ENCODE peak calls at places on chromosomes 4 and X, in ten cellular contexts. E is cardiac fibroblast, S is fibroblast of the aortic adventitia, X is AG04450, A is lung, P is brain microvascular endothelial cell, D is heart left ventricle, O is fibroblast of mammary gland, B is stomach, R is epithelial cell of esophagus. M is an unnamed sample.

GRCh38 chr4:148574941-148575340 is 132.7 kb upstream of the NR3C2 start:
- DNase-seq in E (no peak), S (no peak), X (no peak), A (no peak), P (no peak), D (no peak), O (no peak), B (no peak), R (no peak), M (no peak)

GRCh38 chr4:143352052-143352451 is 15.4 kb downstream of the GAB1 start:
- DNase-seq in E (peak; percentile 36), S (no peak), X (no peak), A (no peak), P (no peak), D (no peak), O (peak; percentile 23), B (no peak), R (peak; percentile 52), M (peak; percentile 24)

GRCh38 chrX:16427668-16428067 is 222.3 kb upstream of the S100G start:
- DNase-seq in E (no peak), S (no peak), X (no peak), A (no peak), P (no peak), D (no peak), O (no peak), B (no peak), R (no peak), M (no peak)

GRCh38 chr4:155248002-155248896 is 39.8 kb downstream of the NPY2R start:
- DNase-seq in E (peak; percentile 5), S (no peak), X (no peak), A (no peak), P (no peak), D (no peak), O (peak; percentile 8), B (no peak), R (no peak), M (peak; percentile 1)

GRCh38 chrX:129701624-129702069 is 37.1 kb upstream of the XPNPEP2 start:
- DNase-seq in E (peak; percentile 64), S (peak; percentile 92), X (no peak), A (no peak), P (peak; percentile 6), D (peak; percentile 75), O (peak; percentile 91), B (no peak), R (no peak), M (peak; percentile 66)

GRCh38 chrX:20059467-20060128 is 57.1 kb downstream of the MAP7D2 start:
- DNase-seq in E (no peak), S (no peak), X (no peak), A (no peak), P (no peak), D (no peak), O (no peak), B (no peak), R (no peak), M (no peak)

GRCh38 chrX:143664302-143664701 is 28.4 kb upstream of the SLITRK4 start:
- DNase-seq in E (peak; percentile 20), S (peak; percentile 23), X (no peak), A (no peak), P (peak; percentile 1), D (no peak), O (peak; percentile 24), B (no peak), R (peak; percentile 5), M (peak; percentile 31)

GRCh38 chrX:23756165-23756564 is 13.1 kb upstream of the ACOT9 start:
- DNase-seq in E (peak; percentile 70), S (peak; percentile 58), X (no peak), A (peak; percentile 62), P (peak; percentile 53), D (peak; percentile 48), O (peak; percentile 61), B (peak; percentile 63), R (peak; percentile 50), M (peak; percentile 54)

GRCh38 chr4:18390655-18391369 is 369.3 kb upstream of the LCORL start:
- DNase-seq in E (peak; percentile 1), S (no peak), X (no peak), A (no peak), P (no peak), D (no peak), O (no peak), B (no peak), R (peak; percentile 29), M (peak; percentile 28)

GRCh38 chr4:25007608-25008007 is 23.1 kb downstream of the LGI2 start:
- DNase-seq in E (no peak), S (no peak), X (no peak), A (no peak), P (no peak), D (no peak), O (no peak), B (no peak), R (no peak), M (no peak)

GRCh38 chr4:173192375-173193162 is 24.0 kb downstream of the GALNT7 start:
- DNase-seq in E (no peak), S (no peak), X (no peak), A (no peak), P (no peak), D (no peak), O (no peak), B (no peak), R (no peak), M (no peak)

DNA sequence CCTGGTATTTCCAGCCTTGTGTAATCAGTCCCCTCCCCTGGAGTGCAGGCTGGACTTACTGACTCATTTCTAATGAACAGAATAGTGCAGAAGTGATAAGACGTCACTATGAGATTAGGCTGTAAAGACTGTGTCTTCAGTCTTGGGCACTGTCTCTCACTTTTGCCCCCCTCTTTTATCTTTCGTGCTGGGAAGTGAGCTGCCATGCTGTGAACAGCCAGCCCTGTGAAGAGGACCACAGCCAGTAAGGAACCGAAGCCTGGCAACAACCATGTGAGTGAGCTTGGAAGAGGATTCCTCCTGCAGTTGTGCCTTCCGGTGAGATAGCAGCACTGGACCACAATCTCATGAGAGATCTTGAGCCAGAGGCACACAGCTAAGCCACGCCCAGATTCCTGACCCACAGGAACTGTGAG is 67.5 kb upstream of the GPR34 start:
- DNase-seq in E (peak; percentile 17), S (peak; percentile 49), X (no peak), A (no peak), P (peak; percentile 69), D (no peak), O (no peak), B (no peak), R (peak; percentile 24), M (peak; percentile 30)
- H3K4me3 ChIP-seq in E (no peak overlapping the region), S (no peak overlapping the region), X (no peak overlapping the region), A (no peak overlapping the region), P (no peak overlapping the region), D (no peak overlapping the region), O (no peak overlapping the region), B (no peak overlapping the region), R (no peak overlapping the region), M (no peak overlapping the region)

DNA sequence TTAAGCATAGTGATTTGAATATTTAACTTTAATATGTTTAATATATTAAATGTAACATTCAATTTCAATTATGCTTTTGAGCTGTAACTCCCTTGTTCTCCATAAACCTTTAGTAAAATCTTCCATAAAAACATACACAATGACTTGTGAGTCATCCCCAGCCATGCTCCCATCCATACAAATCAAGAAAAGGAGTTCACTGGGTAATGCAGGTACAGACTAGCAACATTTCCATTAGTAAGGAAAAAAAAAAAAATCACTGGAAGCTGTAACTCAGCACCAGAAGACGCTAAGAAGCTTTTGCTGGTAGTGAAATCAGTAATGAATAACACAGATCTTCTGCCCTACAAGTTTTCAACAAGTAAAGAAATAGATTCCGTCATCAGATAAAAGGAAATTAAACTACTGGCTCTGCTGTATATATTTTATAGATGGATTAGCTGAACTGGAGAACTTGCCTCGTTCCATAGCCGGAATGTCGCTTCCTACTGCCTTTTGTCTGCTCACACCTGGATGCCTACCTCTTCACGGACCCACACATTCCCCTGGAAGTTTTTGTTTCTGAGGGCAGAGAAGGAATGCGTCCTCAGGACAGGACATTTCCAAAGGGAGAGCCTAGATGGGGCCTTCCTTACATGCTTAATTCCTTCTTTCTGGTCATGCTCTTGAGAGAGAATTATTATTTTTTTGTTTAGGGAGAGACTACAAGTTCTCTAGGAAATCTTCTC is 298.4 kb upstream of the ANKRD50 start:
- DNase-seq in E (peak; percentile 16), S (no peak), X (no peak), A (no peak), P (no peak), D (no peak), O (no peak), B (no peak), R (peak; percentile 86), M (no peak)
- TF ChIP-seq CTCF in E (no peak), S (no peak), X (no peak), A (no peak), P (no peak), D (no peak), O (no peak), B (no peak), R (no peak), M (no peak)

DNA sequence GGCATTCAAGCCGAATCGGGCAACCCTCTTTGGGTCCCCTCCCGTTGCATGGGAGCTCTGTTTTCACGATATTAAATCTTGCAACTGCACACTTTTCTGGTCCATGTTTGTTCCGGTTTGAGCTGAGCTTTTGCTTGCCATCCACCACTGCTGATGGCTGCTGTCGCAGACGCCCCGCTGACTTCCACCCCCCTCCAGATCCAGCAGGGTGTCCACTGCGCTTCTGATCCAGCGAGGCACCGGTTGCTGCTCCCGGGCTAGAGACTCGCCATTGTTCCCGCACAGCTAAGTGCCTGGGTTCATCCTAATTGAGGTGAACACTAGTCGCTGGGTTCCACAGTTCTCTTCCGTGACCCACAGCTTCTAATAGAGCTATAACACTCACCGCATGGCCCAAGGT is 13.3 kb downstream of the ACOX3 start:
- DNase-seq in E (no peak), S (no peak), X (no peak), A (no peak), P (no peak), D (no peak), O (no peak), B (no peak), R (no peak), M (no peak)
- H3K4me3 ChIP-seq in E (peak overlapping the region; percentile 85), S (peak overlapping the region; percentile 89), X (peak overlapping the region; percentile 78), A (peak overlapping the region; percentile 81), P (peak overlapping the region; percentile 74), D (peak overlapping the region; percentile 73), O (peak overlapping the region; percentile 72), B (peak overlapping the region; percentile 99), R (peak overlapping the region; percentile 69), M (peak overlapping the region; percentile 73)

GRCh38 chr4:76883147-76883546 is 14.8 kb downstream of the SOWAHB start:
- DNase-seq in E (peak; percentile 71), S (no peak), X (no peak), A (no peak), P (peak; percentile 93), D (no peak), O (no peak), B (no peak), R (peak; percentile 83), M (peak; percentile 50)

GRCh38 chr4:76882630-76883029 is 15.3 kb downstream of the SOWAHB start:
- DNase-seq in E (no peak), S (no peak), X (no peak), A (no peak), P (no peak), D (no peak), O (no peak), B (no peak), R (peak; percentile 41), M (no peak)

GRCh38 chr4:76886214-76886613 is 11.7 kb downstream of the SOWAHB start:
- DNase-seq in E (no peak), S (no peak), X (no peak), A (no peak), P (no peak), D (no peak), O (no peak), B (no peak), R (no peak), M (no peak)

GRCh38 chr4:76879731-76880364 is 18.1 kb downstream of the SOWAHB start:
- DNase-seq in E (peak; percentile 20), S (no peak), X (peak; percentile 15), A (no peak), P (no peak), D (no peak), O (peak; percentile 68), B (no peak), R (peak; percentile 58), M (no peak)

GRCh38 chr4:76881375-76881774 is 16.6 kb downstream of the SOWAHB start:
- DNase-seq in E (no peak), S (no peak), X (no peak), A (no peak), P (no peak), D (no peak), O (no peak), B (no peak), R (peak; percentile 97), M (no peak)
- TF ChIP-seq CTCF in E (no peak), S (no peak), X (no peak), A (no peak), P (no peak), D (no peak), O (no peak), B (no peak), R (no peak), M (no peak)